ENCODE peak calls at places on chromosomes 2 and 18, in four cellular contexts. I is right lobe of liver, N is hepatocyte, Y is psoas muscle. L is an unnamed sample. For H3K9me3, the result is how much of the 10 kb centered on the place peaks cover.

GRCh38 chr2:11683486-11683885 is 13.5 kb upstream of the NTSR2 start:
- DNase-seq in N (no peak), Y (no peak), I (no peak), L (no peak)

GRCh38 chr2:164839914-164840457 is 1.6 kb downstream of the COBLL1 start:
- DNase-seq in Y (no peak), I (no peak), N (peak), L (no peak)

GRCh38 chr18:10977042-10977441 is 172.3 kb downstream of the PIEZO2 start:
- DNase-seq in Y (no peak), I (no peak), N (no peak), L (no peak)

GRCh38 chr2:1636791-1637415 is 107.4 kb downstream of the PXDN start:
- DNase-seq in Y (peak), I (no peak), N (no peak), L (no peak)

GRCh38 chr2:201806442-201806841 is at the start of gene CDK15:
- DNase-seq in Y (no peak), I (no peak), N (peak), L (no peak)

GRCh38 chr2:237575869-237576862 is 9.8 kb downstream of the PRLH start:
- DNase-seq in I (no peak), N (no peak), Y (no peak), L (no peak)

GRCh38 chr18:48408727-48409590 is at the start of gene ZBTB7C:
- DNase-seq in Y (peak), N (peak), I (peak), L (no peak)

GRCh38 chr2:144886847-144887246 is 366.9 kb upstream of the ZEB2 start:
- DNase-seq in N (no peak), I (peak), Y (peak), L (peak)

GRCh38 chr2:233012301-233012971 is 620 bp downstream of the NGEF start:
- DNase-seq in Y (no peak), I (peak), N (no peak), L (peak)

GRCh38 chr2:229300814-229301213 is 29.7 kb upstream of the PID1 start:
- DNase-seq in N (no peak), Y (no peak), I (no peak), L (no peak)

GRCh38 chr18:75226301-75226955 is 15.8 kb downstream of the TSHZ1 start:
- DNase-seq in Y (no peak), I (no peak), N (peak), L (no peak)

GRCh38 chr18:80076379-80076778 is 32.7 kb upstream of the ADNP2 start:
- DNase-seq in Y (no peak), N (no peak), I (no peak), L (no peak)

GRCh38 chr2:181891966-181892794 is 650 bp downstream of the ITPRID2 start:
- DNase-seq in I (peak), Y (peak), N (peak), L (peak)

GRCh38 chr2:46381263-46381849 is 84.1 kb downstream of the EPAS1 start:
- DNase-seq in I (no peak), Y (no peak), N (no peak), L (no peak)

GRCh38 chr2:216833076-216833475 is 26.8 kb downstream of the TNP1 start:
- DNase-seq in N (no peak), I (peak), Y (peak), L (no peak)

GRCh38 chr2:133570547-133570946 is 2.3 kb upstream of the NCKAP5 start:
- DNase-seq in Y (no peak), N (no peak), I (no peak), L (no peak)

GRCh38 chr2:133566967-133567645 is 1.2 kb downstream of the NCKAP5 start:
- DNase-seq in I (peak), Y (peak), N (peak), L (peak)

GRCh38 chr2:133569416-133569815 is 1.2 kb upstream of the NCKAP5 start:
- DNase-seq in I (no peak), Y (no peak), N (no peak), L (no peak)

GRCh38 chr2:133568598-133568997 is 335 bp upstream of the NCKAP5 start:
- DNase-seq in I (no peak), N (no peak), Y (no peak), L (no peak)

DNA sequence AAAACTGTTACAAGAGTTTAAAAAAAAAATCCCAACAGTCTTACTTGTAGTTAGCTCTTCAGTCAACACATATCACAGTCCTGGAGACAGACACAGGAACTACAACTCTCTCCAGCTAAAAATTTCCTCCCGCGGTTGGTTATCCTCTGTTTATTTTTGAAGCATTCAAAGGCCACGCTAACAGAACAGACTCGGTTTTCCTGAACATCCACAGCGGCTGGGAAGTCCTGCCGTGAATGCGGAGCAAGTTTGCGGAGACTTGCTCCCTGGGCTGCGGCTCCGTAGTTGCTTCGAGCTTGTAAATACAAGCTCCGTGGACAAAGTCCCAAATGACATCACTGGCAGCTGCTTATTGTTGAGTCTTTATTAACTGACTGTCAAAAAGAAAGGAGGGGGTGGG is at the start of gene NCKAP5:
- DNase-seq in N (peak), Y (peak), I (peak), L (peak)
- H3K4me3 ChIP-seq in N (peak), Y (peak), I (peak), L (no peak)

GRCh38 chr2:5132281-5132680 is 559.9 kb upstream of the SOX11 start:
- DNase-seq in N (no peak), I (no peak), Y (no peak), L (no peak)
- H3K9me3 ChIP-seq in N (under half), I (under half), Y (under half), L (under half)

GRCh38 chr2:222289280-222290250 is 9.2 kb downstream of the PAX3 start:
- DNase-seq in I (no peak), Y (no peak), N (no peak), L (no peak)

GRCh38 chr2:222290371-222290690 is 8.5 kb downstream of the PAX3 start:
- DNase-seq in I (no peak), N (no peak), Y (no peak), L (no peak)

GRCh38 chr2:222292113-222292737 is 6.6 kb downstream of the PAX3 start:
- DNase-seq in I (no peak), Y (no peak), N (no peak), L (no peak)

GRCh38 chr2:222291485-222291841 is 7.3 kb downstream of the PAX3 start:
- DNase-seq in N (no peak), Y (no peak), I (no peak), L (no peak)

GRCh38 chr2:222290691-222291484 is 7.9 kb downstream of the PAX3 start:
- DNase-seq in Y (no peak), I (no peak), N (no peak), L (no peak)
- H3K4me3 ChIP-seq in Y (peak), I (no peak), N (no peak), L (no peak)

GRCh38 chr2:83572400-83572799 is 886.7 kb downstream of the SUCLG1 start:
- DNase-seq in I (no peak), N (no peak), Y (no peak), L (no peak)
- H3K9me3 ChIP-seq in I (under half), N (under half), Y (under half), L (under half)

GRCh38 chr18:55301196-55301540 is 286.8 kb downstream of the TCF4 start:
- DNase-seq in Y (no peak), N (no peak), I (no peak), L (no peak)
- H3K4me3 ChIP-seq in Y (peak), N (peak), I (no peak), L (no peak)

DNA sequence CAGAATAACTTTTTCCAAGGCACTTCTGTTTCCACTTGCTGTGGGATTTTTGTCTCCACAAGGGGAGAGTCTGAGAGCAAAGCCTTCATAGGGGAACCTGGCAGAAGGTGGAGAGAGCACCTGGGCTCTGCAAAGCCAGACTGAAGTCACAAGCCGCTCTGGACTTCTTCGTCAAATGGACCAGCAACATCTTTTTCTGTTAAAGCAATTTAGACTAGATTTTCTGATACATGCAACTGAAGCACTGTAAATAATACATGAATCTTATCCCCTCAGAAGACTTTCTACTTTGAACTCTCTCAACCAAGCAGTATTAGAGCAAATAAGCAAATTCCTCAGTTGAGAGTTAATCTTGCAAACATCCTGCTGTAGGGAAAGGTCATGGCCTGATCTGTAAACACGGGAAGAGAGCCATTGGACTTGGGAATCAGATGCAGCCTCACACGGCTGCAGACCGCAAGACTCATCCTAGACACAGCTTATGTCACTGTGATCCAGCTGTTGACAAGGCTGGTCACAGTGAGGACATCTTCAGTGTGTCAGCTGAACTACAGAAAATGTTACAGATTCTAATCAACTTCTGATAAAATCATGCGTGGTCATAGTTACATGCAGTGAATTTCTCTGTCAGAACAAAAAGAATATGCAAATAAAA is 3.2 kb downstream of the SH3YL1 start:
- DNase-seq in N (peak), Y (no peak), I (peak), L (no peak)
- H3K9me3 ChIP-seq in N (under half), Y (under half), I (under half), L (under half)

GRCh38 chr2:224946911-224947310 is 95.4 kb downstream of the DOCK10 start:
- DNase-seq in I (no peak), Y (no peak), N (no peak), L (no peak)

GRCh38 chr2:224944707-224945106 is 97.6 kb downstream of the DOCK10 start:
- DNase-seq in N (no peak), I (no peak), Y (no peak), L (no peak)

GRCh38 chr2:224948005-224948404 is 94.3 kb downstream of the DOCK10 start:
- DNase-seq in N (no peak), I (no peak), Y (no peak), L (no peak)

GRCh38 chr2:224947566-224947965 is 94.7 kb downstream of the DOCK10 start:
- DNase-seq in Y (no peak), N (no peak), I (no peak), L (no peak)

DNA sequence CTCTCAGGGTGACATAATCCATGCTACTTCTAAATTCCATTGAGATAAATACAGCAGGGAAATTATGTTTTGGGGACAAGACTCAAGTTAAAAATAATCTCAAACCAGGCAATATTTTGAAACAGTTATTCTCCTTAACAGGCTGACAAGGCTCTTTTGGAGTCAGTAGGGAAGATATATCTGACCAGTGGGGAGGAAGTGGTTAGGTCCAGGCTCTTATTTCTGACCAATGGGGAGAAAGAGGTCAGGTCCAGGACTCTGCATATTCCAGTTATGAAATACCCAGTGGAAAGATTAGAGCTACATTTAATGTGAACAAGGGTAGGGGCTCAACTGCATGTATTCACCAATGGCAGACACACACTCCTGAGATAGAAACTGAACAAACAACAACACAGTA is 97.1 kb downstream of the DOCK10 start:
- DNase-seq in N (no peak), Y (no peak), I (no peak), L (no peak)
- H3K4me3 ChIP-seq in N (no peak), Y (no peak), I (no peak), L (no peak)